ENCODE peak calls at places on chromosome 21, in four cellular contexts. W, R, D and C are unnamed samples.

GRCh38 chr21:41957991-41958766 is 4.4 kb upstream of the C2CD2 start:
- DNase-seq in W (peak; percentile 82), D (peak; percentile 87), R (no peak), C (peak; percentile 72)

GRCh38 chr21:42414928-42415769 is 11.4 kb downstream of the UBASH3A start:
- DNase-seq in W (no peak), D (no peak), R (peak; percentile 79), C (no peak)

GRCh38 chr21:29347274-29347681 is 48.6 kb downstream of the BACH1 start:
- DNase-seq in R (no peak), W (no peak), D (no peak), C (no peak)

GRCh38 chr21:19853709-19854575 is 1144.3 kb upstream of the NCAM2 start:
- DNase-seq in D (peak; percentile 88), R (no peak), W (no peak), C (no peak)

GRCh38 chr21:15462092-15462491 is 267.7 kb upstream of the USP25 start:
- DNase-seq in D (no peak), R (no peak), W (no peak), C (no peak)

GRCh38 chr21:21137986-21138385 is 139.8 kb downstream of the NCAM2 start:
- DNase-seq in W (no peak), D (no peak), R (no peak), C (no peak)

GRCh38 chr21:34205811-34206635 is 132.6 kb downstream of the MRPS6 start:
- DNase-seq in W (peak; percentile 78), D (peak; percentile 68), R (no peak), C (peak; percentile 92)

GRCh38 chr21:16589499-16589898 is 859.7 kb downstream of the USP25 start:
- DNase-seq in D (no peak), R (no peak), W (no peak), C (no peak)

GRCh38 chr21:15682182-15682895 is 47.4 kb upstream of the USP25 start:
- DNase-seq in W (no peak), D (no peak), R (no peak), C (no peak)

GRCh38 chr21:27571706-27572105 is 604.8 kb upstream of the ADAMTS5 start:
- DNase-seq in R (no peak), W (no peak), D (no peak), C (no peak)

GRCh38 chr21:27677547-27677946 is 710.7 kb upstream of the ADAMTS5 start:
- DNase-seq in R (no peak), W (no peak), D (no peak), C (no peak)

GRCh38 chr21:32572574-32573420 is 12.5 kb downstream of the TCP10L start:
- DNase-seq in W (peak; percentile 93), R (no peak), D (no peak), C (peak; percentile 15)